ENCODE peak calls at places on chromosome 13, in nine cellular contexts. One of them, this sample, is unnamed. For H3K4me1, the result is how much of the 10 kb centered on the place peaks cover.

GRCh38 chr13:25977216-25977615 is 74.6 kb downstream of the SHISA2 start:
- DNase-seq in cardiac muscle cell: no peak
- DNase-seq in left ventricle myocardium inferior: no peak
- DNase-seq in tibial nerve: no peak
- DNase-seq in PC-3: no peak
- DNase-seq in A549: no peak
- DNase-seq in left lung: no peak
- DNase-seq in thoracic aorta: no peak
- DNase-seq in osteoblast: no peak
- DNase-seq in this sample: no peak

GRCh38 chr13:90793261-90793785 is 554.2 kb upstream of the MIR17HG start:
- DNase-seq in osteoblast: no peak
- DNase-seq in left ventricle myocardium inferior: no peak
- DNase-seq in left lung: no peak
- DNase-seq in tibial nerve: no peak
- DNase-seq in PC-3: no peak
- DNase-seq in cardiac muscle cell: peak
- DNase-seq in A549: no peak
- DNase-seq in thoracic aorta: no peak
- DNase-seq in this sample: no peak

GRCh38 chr13:112346173-112346898 is 29.8 kb upstream of the SPACA7 start:
- DNase-seq in cardiac muscle cell: no peak
- DNase-seq in PC-3: no peak
- DNase-seq in left ventricle myocardium inferior: no peak
- DNase-seq in thoracic aorta: no peak
- DNase-seq in tibial nerve: no peak
- DNase-seq in A549: no peak
- DNase-seq in osteoblast: no peak
- DNase-seq in left lung: no peak
- DNase-seq in this sample: no peak

GRCh38 chr13:28620011-28620830 is 38.7 kb upstream of the POMP start:
- DNase-seq in left ventricle myocardium inferior: no peak
- DNase-seq in cardiac muscle cell: peak
- DNase-seq in tibial nerve: no peak
- DNase-seq in left lung: no peak
- DNase-seq in PC-3: no peak
- DNase-seq in thoracic aorta: no peak
- DNase-seq in A549: no peak
- DNase-seq in osteoblast: no peak
- DNase-seq in this sample: no peak

GRCh38 chr13:97313481-97313880 is 91.3 kb downstream of the MBNL2 start:
- DNase-seq in osteoblast: no peak
- DNase-seq in left lung: no peak
- DNase-seq in A549: no peak
- DNase-seq in thoracic aorta: no peak
- DNase-seq in left ventricle myocardium inferior: no peak
- DNase-seq in tibial nerve: no peak
- DNase-seq in cardiac muscle cell: no peak
- DNase-seq in PC-3: no peak
- DNase-seq in this sample: no peak

GRCh38 chr13:51804295-51805172 is 571 bp upstream of the DHRS12 start:
- DNase-seq in left lung: no peak
- DNase-seq in PC-3: no peak
- DNase-seq in thoracic aorta: no peak
- DNase-seq in A549: no peak
- DNase-seq in tibial nerve: no peak
- DNase-seq in osteoblast: peak
- DNase-seq in cardiac muscle cell: no peak
- DNase-seq in left ventricle myocardium inferior: no peak
- DNase-seq in this sample: no peak

GRCh38 chr13:36665630-36666029 is 8.2 kb upstream of the SERTM1 start:
- DNase-seq in left lung: no peak
- DNase-seq in cardiac muscle cell: no peak
- DNase-seq in PC-3: no peak
- DNase-seq in osteoblast: no peak
- DNase-seq in thoracic aorta: no peak
- DNase-seq in left ventricle myocardium inferior: no peak
- DNase-seq in A549: no peak
- DNase-seq in tibial nerve: no peak
- DNase-seq in this sample: no peak

GRCh38 chr13:41013834-41014233 is 5.3 kb downstream of the ELF1 start:
- DNase-seq in thoracic aorta: no peak
- DNase-seq in osteoblast: no peak
- DNase-seq in A549: no peak
- DNase-seq in left ventricle myocardium inferior: no peak
- DNase-seq in left lung: no peak
- DNase-seq in tibial nerve: no peak
- DNase-seq in cardiac muscle cell: no peak
- DNase-seq in PC-3: no peak
- DNase-seq in this sample: no peak

GRCh38 chr13:103288114-103288513 is 221.9 kb upstream of the SLC10A2 start:
- DNase-seq in PC-3: no peak
- DNase-seq in osteoblast: no peak
- DNase-seq in thoracic aorta: no peak
- DNase-seq in tibial nerve: no peak
- DNase-seq in A549: no peak
- DNase-seq in left ventricle myocardium inferior: no peak
- DNase-seq in left lung: no peak
- DNase-seq in cardiac muscle cell: peak
- DNase-seq in this sample: no peak

GRCh38 chr13:41678320-41678719 is 221.0 kb downstream of the RGCC start:
- DNase-seq in thoracic aorta: no peak
- DNase-seq in left ventricle myocardium inferior: no peak
- DNase-seq in osteoblast: peak
- DNase-seq in tibial nerve: no peak
- DNase-seq in A549: no peak
- DNase-seq in cardiac muscle cell: peak
- DNase-seq in left lung: no peak
- DNase-seq in PC-3: no peak
- DNase-seq in this sample: no peak

GRCh38 chr13:93915269-93915809 is 564.1 kb downstream of the DCT start:
- DNase-seq in A549: no peak
- DNase-seq in cardiac muscle cell: peak
- DNase-seq in osteoblast: no peak
- DNase-seq in tibial nerve: no peak
- DNase-seq in thoracic aorta: no peak
- DNase-seq in PC-3: no peak
- DNase-seq in left ventricle myocardium inferior: no peak
- DNase-seq in left lung: no peak
- DNase-seq in this sample: no peak

DNA sequence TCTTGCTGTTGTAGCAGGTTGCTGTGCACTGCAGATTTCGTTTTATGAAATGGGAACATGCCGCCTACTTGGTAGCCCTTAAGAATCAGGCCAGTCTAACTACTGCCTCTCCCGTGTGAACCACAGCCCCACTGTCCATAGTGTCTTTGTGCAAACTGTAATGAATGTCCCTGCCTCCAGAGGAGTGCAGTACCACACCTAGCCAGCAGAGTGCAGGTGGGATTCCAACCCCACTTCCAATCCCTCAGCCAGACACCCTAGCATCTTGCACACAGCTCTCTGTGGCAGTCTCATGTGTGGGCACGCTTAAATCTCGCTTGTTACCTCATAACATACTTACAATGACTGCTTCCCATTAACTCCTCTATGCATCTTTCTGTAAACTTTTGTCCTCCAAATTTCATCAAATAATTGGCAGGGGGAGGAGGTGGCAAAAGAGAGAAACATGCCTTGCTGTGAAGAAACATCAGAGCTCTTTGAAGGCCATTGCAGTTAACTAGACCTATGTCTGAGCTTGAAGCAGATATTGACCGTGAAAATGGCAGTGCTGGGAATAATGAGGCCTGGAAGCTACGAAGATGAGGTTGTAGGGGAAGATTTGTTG is 47.2 kb downstream of the ZAR1L start:
- DNase-seq in tibial nerve: no peak
- DNase-seq in PC-3: peak
- DNase-seq in left lung: no peak
- DNase-seq in cardiac muscle cell: peak
- DNase-seq in osteoblast: no peak
- DNase-seq in left ventricle myocardium inferior: no peak
- DNase-seq in thoracic aorta: no peak
- DNase-seq in A549: no peak
- DNase-seq in this sample: no peak
- TF ChIP-seq CTCF in tibial nerve: no peak
- TF ChIP-seq CTCF in PC-3: peak
- TF ChIP-seq CTCF in left lung: peak
- TF ChIP-seq CTCF in cardiac muscle cell: peak
- TF ChIP-seq CTCF in osteoblast: peak
- TF ChIP-seq CTCF in left ventricle myocardium inferior: peak
- TF ChIP-seq CTCF in thoracic aorta: peak
- TF ChIP-seq CTCF in A549: no peak
- TF ChIP-seq CTCF in this sample: peak

GRCh38 chr13:76845367-76845766 is 40.8 kb downstream of the KCTD12 start:
- DNase-seq in A549: no peak
- DNase-seq in cardiac muscle cell: no peak
- DNase-seq in tibial nerve: no peak
- DNase-seq in PC-3: no peak
- DNase-seq in left ventricle myocardium inferior: no peak
- DNase-seq in osteoblast: no peak
- DNase-seq in left lung: no peak
- DNase-seq in thoracic aorta: no peak
- DNase-seq in this sample: no peak

GRCh38 chr13:76846363-76846762 is 39.8 kb downstream of the KCTD12 start:
- DNase-seq in PC-3: no peak
- DNase-seq in cardiac muscle cell: no peak
- DNase-seq in thoracic aorta: no peak
- DNase-seq in left ventricle myocardium inferior: no peak
- DNase-seq in left lung: no peak
- DNase-seq in osteoblast: no peak
- DNase-seq in tibial nerve: no peak
- DNase-seq in A549: no peak
- DNase-seq in this sample: no peak

GRCh38 chr13:76848596-76848995 is 37.6 kb downstream of the KCTD12 start:
- DNase-seq in tibial nerve: no peak
- DNase-seq in cardiac muscle cell: peak
- DNase-seq in left ventricle myocardium inferior: peak
- DNase-seq in osteoblast: no peak
- DNase-seq in left lung: no peak
- DNase-seq in thoracic aorta: no peak
- DNase-seq in A549: no peak
- DNase-seq in PC-3: no peak
- DNase-seq in this sample: peak

DNA sequence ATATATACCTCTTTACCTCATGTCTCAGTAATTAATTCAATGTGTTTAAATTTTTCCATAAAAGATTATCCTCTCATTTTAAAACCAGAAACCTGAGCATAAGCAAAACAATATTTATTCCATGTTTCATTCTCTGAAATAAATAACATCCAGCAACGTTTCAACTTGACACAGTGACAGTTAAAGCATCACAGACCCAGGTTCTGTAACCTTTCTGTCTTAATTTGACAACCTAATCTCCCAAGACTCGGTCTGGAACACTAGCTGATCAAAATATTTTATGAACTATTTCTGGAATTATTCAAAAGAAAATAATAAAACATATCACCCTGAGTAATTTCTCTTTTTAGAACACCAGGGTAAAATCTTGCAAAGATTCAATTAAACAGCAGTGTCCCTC is 40.3 kb downstream of the KCTD12 start:
- DNase-seq in tibial nerve: no peak
- DNase-seq in thoracic aorta: no peak
- DNase-seq in osteoblast: no peak
- DNase-seq in A549: no peak
- DNase-seq in PC-3: no peak
- DNase-seq in left lung: no peak
- DNase-seq in left ventricle myocardium inferior: no peak
- DNase-seq in cardiac muscle cell: no peak
- DNase-seq in this sample: no peak
- H3K4me1 ChIP-seq in tibial nerve: under half
- H3K4me1 ChIP-seq in thoracic aorta: under half
- H3K4me1 ChIP-seq in osteoblast: under half
- H3K4me1 ChIP-seq in A549: under half
- H3K4me1 ChIP-seq in PC-3: under half
- H3K4me1 ChIP-seq in left lung: under half
- H3K4me1 ChIP-seq in left ventricle myocardium inferior: under half
- H3K4me1 ChIP-seq in cardiac muscle cell: under half
- H3K4me1 ChIP-seq in this sample: under half

GRCh38 chr13:48504606-48505369 is 28.1 kb downstream of the RCBTB2 start:
- DNase-seq in left ventricle myocardium inferior: no peak
- DNase-seq in PC-3: no peak
- DNase-seq in thoracic aorta: no peak
- DNase-seq in osteoblast: no peak
- DNase-seq in tibial nerve: no peak
- DNase-seq in A549: no peak
- DNase-seq in left lung: no peak
- DNase-seq in cardiac muscle cell: no peak
- DNase-seq in this sample: no peak
- TF ChIP-seq CTCF in left ventricle myocardium inferior: no peak
- TF ChIP-seq CTCF in PC-3: no peak
- TF ChIP-seq CTCF in thoracic aorta: no peak
- TF ChIP-seq CTCF in osteoblast: no peak
- TF ChIP-seq CTCF in tibial nerve: no peak
- TF ChIP-seq CTCF in A549: no peak
- TF ChIP-seq CTCF in left lung: no peak
- TF ChIP-seq CTCF in cardiac muscle cell: no peak
- TF ChIP-seq CTCF in this sample: no peak

GRCh38 chr13:30656178-30656577 is 38.5 kb downstream of the USPL1 start:
- DNase-seq in thoracic aorta: no peak
- DNase-seq in tibial nerve: no peak
- DNase-seq in left lung: no peak
- DNase-seq in PC-3: no peak
- DNase-seq in left ventricle myocardium inferior: no peak
- DNase-seq in cardiac muscle cell: no peak
- DNase-seq in osteoblast: no peak
- DNase-seq in A549: no peak
- DNase-seq in this sample: no peak

GRCh38 chr13:30654430-30654829 is 36.7 kb downstream of the USPL1 start:
- DNase-seq in osteoblast: no peak
- DNase-seq in left lung: no peak
- DNase-seq in left ventricle myocardium inferior: no peak
- DNase-seq in tibial nerve: no peak
- DNase-seq in A549: no peak
- DNase-seq in PC-3: no peak
- DNase-seq in thoracic aorta: no peak
- DNase-seq in cardiac muscle cell: no peak
- DNase-seq in this sample: no peak

GRCh38 chr13:30664689-30665088 is 47.0 kb downstream of the USPL1 start:
- DNase-seq in PC-3: no peak
- DNase-seq in A549: no peak
- DNase-seq in thoracic aorta: no peak
- DNase-seq in left ventricle myocardium inferior: no peak
- DNase-seq in tibial nerve: no peak
- DNase-seq in left lung: no peak
- DNase-seq in osteoblast: no peak
- DNase-seq in cardiac muscle cell: no peak
- DNase-seq in this sample: no peak

GRCh38 chr13:30660796-30661195 is 43.1 kb downstream of the USPL1 start:
- DNase-seq in left ventricle myocardium inferior: no peak
- DNase-seq in cardiac muscle cell: no peak
- DNase-seq in PC-3: no peak
- DNase-seq in osteoblast: no peak
- DNase-seq in thoracic aorta: no peak
- DNase-seq in tibial nerve: no peak
- DNase-seq in left lung: no peak
- DNase-seq in A549: no peak
- DNase-seq in this sample: no peak

DNA sequence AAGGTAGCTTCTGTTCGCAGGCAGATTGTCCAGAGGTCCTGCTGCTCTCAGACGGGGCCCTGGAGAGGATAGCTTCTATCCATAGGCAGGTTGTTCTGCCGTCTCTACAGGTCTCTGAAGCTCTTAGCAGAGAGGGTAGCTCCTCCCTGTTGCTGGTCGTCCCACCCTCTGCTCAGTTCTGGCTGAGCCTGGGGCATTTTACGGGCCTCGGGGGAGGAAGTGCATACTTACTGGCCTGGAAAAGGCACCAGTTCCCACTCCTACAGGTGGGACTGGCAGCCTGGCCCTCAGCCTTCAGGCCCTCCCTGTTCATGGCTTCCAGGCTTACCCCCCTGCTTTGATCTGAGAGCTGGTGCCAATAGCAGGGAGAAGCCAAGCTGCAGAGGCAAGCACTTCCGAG is 42.3 kb downstream of the USPL1 start:
- DNase-seq in PC-3: no peak
- DNase-seq in A549: no peak
- DNase-seq in osteoblast: no peak
- DNase-seq in cardiac muscle cell: no peak
- DNase-seq in thoracic aorta: no peak
- DNase-seq in left lung: no peak
- DNase-seq in left ventricle myocardium inferior: no peak
- DNase-seq in tibial nerve: no peak
- DNase-seq in this sample: no peak
- H3K4me1 ChIP-seq in PC-3: under half
- H3K4me1 ChIP-seq in A549: under half
- H3K4me1 ChIP-seq in osteoblast: under half
- H3K4me1 ChIP-seq in cardiac muscle cell: under half
- H3K4me1 ChIP-seq in thoracic aorta: under half
- H3K4me1 ChIP-seq in left lung: under half
- H3K4me1 ChIP-seq in left ventricle myocardium inferior: under half
- H3K4me1 ChIP-seq in tibial nerve: under half
- H3K4me1 ChIP-seq in this sample: under half

This sample was measured in tibial artery.